ENCODE peak calls at places on chromosomes 2 and 18, in nine cellular contexts. L, B, M, Z, F, X, Q, C and R are unnamed samples.

GRCh38 chr2:6506311-6507258 is 359.1 kb downstream of the CMPK2 start:
- DNase-seq in L (no peak), Q (peak), Z (no peak), F (no peak), C (no peak), B (no peak), X (no peak), M (no peak), R (no peak)

GRCh38 chr18:3877678-3878077 is 427.7 kb downstream of the TGIF1 start:
- DNase-seq in L (peak), M (no peak), B (no peak), Z (no peak), Q (no peak), F (no peak), C (no peak), X (no peak), R (peak)

GRCh38 chr18:14905350-14905749 is 157.4 kb downstream of the ANKRD30B start:
- DNase-seq in M (no peak), Q (no peak), B (no peak), Z (no peak), F (no peak), L (no peak), X (no peak), C (no peak), R (no peak)

GRCh38 chr2:8976419-8976818 is 27.1 kb downstream of the MBOAT2 start:
- DNase-seq in M (peak), Z (no peak), B (peak), Q (no peak), X (no peak), C (peak), F (no peak), L (no peak), R (no peak)

GRCh38 chr2:190506666-190507065 is 27.9 kb downstream of the NEMP2 start:
- DNase-seq in B (no peak), C (no peak), M (no peak), X (no peak), Z (no peak), L (no peak), F (no peak), Q (no peak), R (no peak)

GRCh38 chr18:78506031-78506461 is 473.6 kb upstream of the SALL3 start:
- DNase-seq in B (no peak), M (no peak), Z (no peak), F (peak), C (no peak), X (peak), Q (no peak), L (no peak), R (no peak)

GRCh38 chr2:230828272-230828961 is 36.3 kb upstream of the ITM2C start:
- DNase-seq in L (no peak), M (no peak), Q (no peak), Z (no peak), X (peak), F (no peak), B (no peak), C (no peak), R (peak)

GRCh38 chr2:128321784-128322650 is 3.3 kb upstream of the HS6ST1 start:
- DNase-seq in X (peak), L (peak), Z (no peak), B (peak), C (peak), Q (peak), F (peak), M (peak), R (peak)

GRCh38 chr2:46887028-46887885 is 28.3 kb downstream of the MCFD2 start:
- DNase-seq in M (no peak), F (no peak), X (no peak), Z (no peak), Q (no peak), B (no peak), C (no peak), L (no peak), R (no peak)

GRCh38 chr2:234165421-234165820 is 114.9 kb downstream of the SPP2 start:
- DNase-seq in M (no peak), B (no peak), L (no peak), F (no peak), C (peak), Q (no peak), Z (no peak), X (no peak), R (no peak)

GRCh38 chr2:102724016-102724490 is 37.8 kb upstream of the TMEM182 start:
- DNase-seq in B (no peak), F (peak), L (no peak), Q (no peak), Z (no peak), M (no peak), C (no peak), X (no peak), R (no peak)

GRCh38 chr2:84797271-84797670 is 83.6 kb downstream of the TRABD2A start:
- DNase-seq in Z (no peak), L (no peak), C (no peak), Q (no peak), M (no peak), X (no peak), F (no peak), B (no peak), R (no peak)

GRCh38 chr2:60796573-60797509 is 40.8 kb downstream of the PAPOLG start:
- DNase-seq in B (peak), C (no peak), F (no peak), Z (no peak), X (no peak), L (no peak), Q (no peak), M (peak), R (peak)

GRCh38 chr2:232204457-232204931 is 174.1 kb upstream of the ALPP start:
- DNase-seq in C (no peak), Z (no peak), Q (no peak), F (peak), X (no peak), B (no peak), M (no peak), L (no peak), R (no peak)

GRCh38 chr18:8791171-8791651 is 85.9 kb downstream of the MTCL1 start:
- DNase-seq in C (peak), Z (no peak), B (peak), Q (no peak), X (no peak), F (peak), M (no peak), L (no peak), R (no peak)

GRCh38 chr2:68475110-68475509 is 7.7 kb downstream of the APLF start:
- DNase-seq in Z (no peak), Q (no peak), X (no peak), M (no peak), F (no peak), L (no peak), C (no peak), B (no peak), R (no peak)

GRCh38 chr2:2039826-2040225 is 291.2 kb downstream of the MYT1L start:
- DNase-seq in Z (no peak), F (no peak), L (no peak), B (no peak), C (no peak), Q (no peak), M (no peak), X (no peak), R (no peak)

DNA sequence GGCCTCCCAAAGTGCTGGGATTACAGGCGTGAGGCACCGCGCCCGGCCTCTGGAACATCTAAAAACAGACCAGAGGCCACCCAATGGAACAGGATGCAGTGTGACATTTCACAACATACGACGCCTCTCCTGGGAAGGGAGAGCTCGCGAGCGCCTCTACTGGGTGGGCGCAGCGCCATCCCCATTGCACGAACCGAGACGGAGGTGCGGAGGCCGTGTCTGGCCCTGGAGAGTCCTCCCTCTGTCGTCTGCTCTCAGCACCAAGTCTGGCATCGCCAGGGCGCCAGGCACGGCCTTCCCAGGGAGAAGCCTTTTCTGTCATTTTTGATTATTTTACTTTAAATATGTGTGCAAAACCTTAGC is 9.4 kb upstream of the GBX2 start:
- DNase-seq in F (peak), C (peak), B (peak), Z (no peak), M (peak), X (peak), Q (peak), L (peak), R (peak)
- TF ChIP-seq MAX in F (no peak), C (no peak), B (no peak), Z (no peak), M (no peak), X (no peak), Q (peak), L (peak), R (no peak)

GRCh38 chr2:18792226-18792629 is 202.9 kb upstream of the NT5C1B start:
- DNase-seq in M (no peak), B (no peak), F (no peak), Q (no peak), X (no peak), L (no peak), C (peak), Z (no peak), R (no peak)

GRCh38 chr2:18792684-18793083 is 203.3 kb upstream of the NT5C1B start:
- DNase-seq in X (no peak), M (no peak), Q (no peak), C (no peak), Z (no peak), L (no peak), B (no peak), F (no peak), R (no peak)

GRCh38 chr2:18791172-18791797 is 201.9 kb upstream of the NT5C1B start:
- DNase-seq in F (no peak), B (no peak), C (no peak), M (no peak), L (no peak), Q (no peak), Z (no peak), X (no peak), R (no peak)

GRCh38 chr2:18788590-18788989 is 199.2 kb upstream of the NT5C1B start:
- DNase-seq in X (no peak), Z (no peak), C (no peak), B (peak), Q (no peak), F (no peak), L (no peak), M (no peak), R (no peak)

DNA sequence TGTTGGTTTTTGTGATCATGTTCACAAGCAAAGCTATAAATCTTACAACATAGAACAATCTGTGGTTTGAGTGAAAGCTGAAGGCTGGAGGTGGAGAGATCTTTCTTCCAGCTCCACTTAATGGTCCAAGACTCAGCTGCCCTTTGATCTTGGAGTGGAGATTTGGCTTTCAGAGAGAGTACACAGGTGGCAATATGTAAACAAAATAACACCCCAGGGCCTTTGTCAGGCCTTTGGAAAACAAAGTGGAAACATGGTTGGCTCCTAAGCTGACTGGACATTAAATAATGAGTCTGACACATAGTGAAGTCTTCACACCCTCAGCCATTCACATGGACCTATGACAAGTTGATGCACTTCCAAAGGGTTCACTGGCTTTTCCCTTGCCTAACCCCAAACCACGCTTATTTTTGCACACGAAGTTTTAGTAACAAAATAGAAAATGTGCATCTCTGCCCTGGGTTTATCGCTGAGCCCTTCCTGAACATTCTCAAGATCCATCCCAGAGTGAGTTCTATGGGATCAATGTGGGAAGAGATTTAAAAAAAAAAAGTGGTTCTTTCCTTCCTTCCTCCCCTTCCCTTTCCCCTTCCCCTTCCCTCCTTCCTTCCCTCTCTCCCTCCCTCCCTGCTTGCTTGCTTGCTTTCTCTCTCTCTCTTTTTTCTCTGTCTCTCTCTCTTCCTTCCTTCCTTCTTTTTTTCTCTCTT is 201.2 kb upstream of the NT5C1B start:
- DNase-seq in M (no peak), C (no peak), F (no peak), L (no peak), X (no peak), B (no peak), Q (no peak), Z (no peak), R (no peak)
- TF ChIP-seq MAX in M (no peak), C (no peak), F (no peak), L (no peak), X (no peak), B (no peak), Q (no peak), Z (no peak), R (no peak)

GRCh38 chr2:166651080-166651675 is 157.1 kb upstream of the SCN7A start:
- DNase-seq in Z (no peak), L (no peak), F (no peak), Q (no peak), X (no peak), B (peak), C (no peak), M (no peak), R (no peak)
- TF ChIP-seq MAX in Z (no peak), L (no peak), F (no peak), Q (no peak), X (no peak), B (no peak), C (peak), M (no peak), R (no peak)

GRCh38 chr2:240601061-240601830 is 14.7 kb downstream of the CAPN10 start:
- DNase-seq in L (no peak), C (no peak), X (no peak), F (peak), M (no peak), B (no peak), Q (no peak), Z (no peak), R (no peak)
- TF ChIP-seq MAX in L (no peak), C (no peak), X (no peak), F (peak), M (no peak), B (no peak), Q (no peak), Z (no peak), R (no peak)

GRCh38 chr2:75157435-75157834 is 41.9 kb downstream of the TACR1 start:
- DNase-seq in Q (no peak), B (no peak), C (peak), Z (no peak), M (no peak), F (no peak), X (no peak), L (no peak), R (no peak)

GRCh38 chr2:75153221-75153620 is 46.1 kb downstream of the TACR1 start:
- DNase-seq in Q (no peak), F (peak), Z (no peak), X (no peak), B (no peak), C (no peak), M (no peak), L (peak), R (no peak)

DNA sequence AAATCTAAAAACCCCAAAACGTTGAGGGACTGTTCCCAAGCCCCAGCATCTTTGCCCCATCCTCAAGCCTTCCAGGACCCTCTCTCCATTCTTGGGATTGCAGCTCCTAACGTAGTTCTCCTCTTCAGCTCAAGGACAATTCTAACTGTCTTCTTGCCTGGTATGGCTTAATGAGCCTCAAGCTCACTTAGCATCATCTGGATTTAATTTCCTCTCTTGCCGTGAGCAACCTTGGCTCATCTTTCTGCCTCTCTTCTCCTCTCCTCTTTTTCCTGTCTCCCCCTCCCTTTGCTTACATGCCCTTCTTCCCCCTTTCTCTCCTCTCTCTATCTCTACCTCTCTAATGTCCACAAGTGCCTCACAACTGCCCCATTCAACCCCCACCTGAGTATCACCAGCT is 44.2 kb downstream of the TACR1 start:
- DNase-seq in F (no peak), C (peak), M (no peak), B (no peak), Z (no peak), L (no peak), Q (no peak), X (no peak), R (no peak)
- TF ChIP-seq MAX in F (no peak), C (no peak), M (no peak), B (no peak), Z (no peak), L (no peak), Q (no peak), X (no peak), R (no peak)

DNA sequence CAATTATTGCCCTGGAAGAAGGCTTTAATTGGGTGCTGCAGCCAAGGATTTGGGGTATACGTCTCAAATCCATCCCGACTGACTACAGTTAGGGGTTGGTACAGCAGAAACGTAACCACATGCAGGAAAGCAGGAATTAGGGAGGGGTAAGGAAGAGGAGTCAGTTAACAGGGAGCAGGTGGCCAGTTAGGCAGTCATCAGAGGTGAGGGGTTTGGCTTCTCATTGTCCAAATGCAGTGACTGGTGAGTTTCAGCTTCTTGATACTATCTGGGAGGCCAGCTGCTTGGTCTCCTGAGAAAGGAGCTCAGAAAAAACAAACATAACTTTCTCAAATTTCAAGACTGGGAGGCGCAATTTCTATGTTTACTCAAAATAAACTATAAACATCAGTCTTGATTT is 38.8 kb upstream of the UBE2F start:
- DNase-seq in C (no peak), B (no peak), F (no peak), Z (no peak), X (no peak), M (no peak), L (no peak), Q (no peak), R (no peak)
- TF ChIP-seq MAX in C (no peak), B (no peak), F (no peak), Z (no peak), X (no peak), M (no peak), L (no peak), Q (no peak), R (no peak)

DNA sequence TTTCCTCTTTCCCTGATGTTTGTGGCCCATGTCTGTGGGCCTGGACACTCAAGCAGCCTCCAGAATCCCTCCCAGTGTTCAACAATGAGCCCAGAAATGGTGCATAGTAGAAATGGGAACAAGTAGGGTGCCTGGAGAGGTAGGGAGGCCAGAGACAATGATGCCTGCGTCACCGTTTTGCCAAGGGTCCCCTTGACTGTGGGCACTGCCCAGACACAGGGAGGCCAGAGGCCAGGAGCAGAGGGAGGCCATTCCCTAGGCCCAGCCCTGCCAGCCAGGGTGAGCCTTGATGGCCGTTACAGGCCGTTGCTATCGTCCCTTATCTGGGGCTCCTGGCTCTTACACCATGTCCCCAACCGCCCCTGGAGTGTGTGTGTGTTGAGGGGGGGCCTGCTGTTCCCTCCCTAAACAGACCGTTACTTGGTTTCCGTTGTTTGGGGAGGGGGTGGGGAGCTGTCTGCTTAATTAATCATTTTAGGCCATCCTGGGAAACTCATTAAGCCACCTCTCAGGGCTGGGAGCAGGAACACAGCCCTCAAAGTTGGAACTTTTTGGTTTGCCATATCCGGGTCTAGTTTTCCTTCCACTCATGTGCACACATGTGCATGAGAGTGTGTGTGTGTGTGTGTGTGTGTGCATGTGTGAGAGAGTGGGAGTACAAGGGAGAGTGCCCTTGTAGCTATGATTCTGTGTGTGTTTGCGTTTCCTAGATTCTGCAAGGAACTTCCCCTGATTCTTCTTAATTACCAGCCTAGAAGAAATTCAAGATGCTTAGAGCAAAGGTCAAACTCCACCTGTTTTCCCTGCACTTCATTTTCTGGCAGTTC is 135.2 kb upstream of the HAAO start:
- DNase-seq in F (peak), Q (no peak), B (peak), X (no peak), C (no peak), L (no peak), M (peak), Z (no peak), R (peak)
- TF ChIP-seq MAX in F (no peak), Q (no peak), B (peak), X (no peak), C (no peak), L (no peak), M (no peak), Z (no peak), R (no peak)